ENCODE peak calls at places on chromosome 3, in eight cellular contexts. One of them, this sample, is unnamed.

GRCh38 chr3:9194509-9195184 is 54.8 kb downstream of the SRGAP3 start:
- DNase-seq in AG09319: no peak
- DNase-seq in NCI-H1417 treated with DMSO at 0.1 percent for 48 hours: no peak
- DNase-seq in fibroblast of the conjunctiva: no peak
- DNase-seq in stimulated activated CD8-positive, alpha-beta memory T cell treated with anti-CD3 and anti-CD28 coated beads, Interleukin-7, amount 100 ng/mL, for 1 hour: no peak
- DNase-seq in GM04503: no peak
- DNase-seq in neural crest cell: no peak
- DNase-seq in KBM-7: no peak
- DNase-seq in this sample: no peak

GRCh38 chr3:69925506-69925905 is 74.0 kb upstream of the SAMMSON start:
- DNase-seq in NCI-H1417 treated with DMSO at 0.1 percent for 48 hours: no peak
- DNase-seq in fibroblast of the conjunctiva: peak
- DNase-seq in AG09319: peak
- DNase-seq in stimulated activated CD8-positive, alpha-beta memory T cell treated with anti-CD3 and anti-CD28 coated beads, Interleukin-7, amount 100 ng/mL, for 1 hour: no peak
- DNase-seq in GM04503: no peak
- DNase-seq in neural crest cell: no peak
- DNase-seq in KBM-7: no peak
- DNase-seq in this sample: no peak

GRCh38 chr3:174442317-174442682 is 416.8 kb upstream of the NAALADL2 start:
- DNase-seq in AG09319: no peak
- DNase-seq in neural crest cell: no peak
- DNase-seq in KBM-7: no peak
- DNase-seq in fibroblast of the conjunctiva: no peak
- DNase-seq in stimulated activated CD8-positive, alpha-beta memory T cell treated with anti-CD3 and anti-CD28 coated beads, Interleukin-7, amount 100 ng/mL, for 1 hour: no peak
- DNase-seq in GM04503: no peak
- DNase-seq in NCI-H1417 treated with DMSO at 0.1 percent for 48 hours: no peak
- DNase-seq in this sample: no peak

GRCh38 chr3:170321326-170322034 is 36.0 kb upstream of the SKIL start:
- DNase-seq in GM04503: no peak
- DNase-seq in neural crest cell: no peak
- DNase-seq in fibroblast of the conjunctiva: no peak
- DNase-seq in stimulated activated CD8-positive, alpha-beta memory T cell treated with anti-CD3 and anti-CD28 coated beads, Interleukin-7, amount 100 ng/mL, for 1 hour: no peak
- DNase-seq in KBM-7: no peak
- DNase-seq in AG09319: no peak
- DNase-seq in NCI-H1417 treated with DMSO at 0.1 percent for 48 hours: no peak
- DNase-seq in this sample: no peak

GRCh38 chr3:54691230-54691900 is 236.5 kb downstream of the LRTM1 start:
- DNase-seq in AG09319: no peak
- DNase-seq in KBM-7: no peak
- DNase-seq in fibroblast of the conjunctiva: no peak
- DNase-seq in stimulated activated CD8-positive, alpha-beta memory T cell treated with anti-CD3 and anti-CD28 coated beads, Interleukin-7, amount 100 ng/mL, for 1 hour: no peak
- DNase-seq in neural crest cell: no peak
- DNase-seq in NCI-H1417 treated with DMSO at 0.1 percent for 48 hours: no peak
- DNase-seq in GM04503: no peak
- DNase-seq in this sample: no peak

GRCh38 chr3:113628788-113629187 is 67.7 kb downstream of the USF3 start:
- DNase-seq in stimulated activated CD8-positive, alpha-beta memory T cell treated with anti-CD3 and anti-CD28 coated beads, Interleukin-7, amount 100 ng/mL, for 1 hour: no peak
- DNase-seq in AG09319: no peak
- DNase-seq in GM04503: no peak
- DNase-seq in fibroblast of the conjunctiva: no peak
- DNase-seq in neural crest cell: no peak
- DNase-seq in NCI-H1417 treated with DMSO at 0.1 percent for 48 hours: no peak
- DNase-seq in KBM-7: no peak
- DNase-seq in this sample: no peak

GRCh38 chr3:138569090-138569489 is 25.0 kb downstream of the CEP70 start:
- DNase-seq in neural crest cell: no peak
- DNase-seq in stimulated activated CD8-positive, alpha-beta memory T cell treated with anti-CD3 and anti-CD28 coated beads, Interleukin-7, amount 100 ng/mL, for 1 hour: no peak
- DNase-seq in fibroblast of the conjunctiva: no peak
- DNase-seq in AG09319: no peak
- DNase-seq in GM04503: no peak
- DNase-seq in NCI-H1417 treated with DMSO at 0.1 percent for 48 hours: no peak
- DNase-seq in KBM-7: no peak
- DNase-seq in this sample: no peak

GRCh38 chr3:16114381-16114916 is 60.0 kb upstream of the GALNT15 start:
- DNase-seq in fibroblast of the conjunctiva: no peak
- DNase-seq in neural crest cell: no peak
- DNase-seq in KBM-7: no peak
- DNase-seq in stimulated activated CD8-positive, alpha-beta memory T cell treated with anti-CD3 and anti-CD28 coated beads, Interleukin-7, amount 100 ng/mL, for 1 hour: no peak
- DNase-seq in AG09319: no peak
- DNase-seq in NCI-H1417 treated with DMSO at 0.1 percent for 48 hours: no peak
- DNase-seq in GM04503: no peak
- DNase-seq in this sample: no peak

GRCh38 chr3:8327739-8328138 is 173.9 kb upstream of the LMCD1 start:
- DNase-seq in AG09319: no peak
- DNase-seq in stimulated activated CD8-positive, alpha-beta memory T cell treated with anti-CD3 and anti-CD28 coated beads, Interleukin-7, amount 100 ng/mL, for 1 hour: no peak
- DNase-seq in fibroblast of the conjunctiva: no peak
- DNase-seq in NCI-H1417 treated with DMSO at 0.1 percent for 48 hours: peak
- DNase-seq in GM04503: no peak
- DNase-seq in neural crest cell: no peak
- DNase-seq in KBM-7: no peak
- DNase-seq in this sample: no peak

GRCh38 chr3:24318668-24319287 is 175.9 kb downstream of the THRB start:
- DNase-seq in KBM-7: no peak
- DNase-seq in fibroblast of the conjunctiva: no peak
- DNase-seq in NCI-H1417 treated with DMSO at 0.1 percent for 48 hours: no peak
- DNase-seq in AG09319: no peak
- DNase-seq in GM04503: peak
- DNase-seq in neural crest cell: no peak
- DNase-seq in stimulated activated CD8-positive, alpha-beta memory T cell treated with anti-CD3 and anti-CD28 coated beads, Interleukin-7, amount 100 ng/mL, for 1 hour: no peak
- DNase-seq in this sample: no peak

GRCh38 chr3:57151021-57151449 is 14.1 kb downstream of the IL17RD start:
- DNase-seq in KBM-7: no peak
- DNase-seq in stimulated activated CD8-positive, alpha-beta memory T cell treated with anti-CD3 and anti-CD28 coated beads, Interleukin-7, amount 100 ng/mL, for 1 hour: no peak
- DNase-seq in neural crest cell: no peak
- DNase-seq in fibroblast of the conjunctiva: no peak
- DNase-seq in NCI-H1417 treated with DMSO at 0.1 percent for 48 hours: no peak
- DNase-seq in AG09319: peak
- DNase-seq in GM04503: no peak
- DNase-seq in this sample: no peak

GRCh38 chr3:13308406-13308805 is 111.7 kb downstream of the NUP210 start:
- DNase-seq in neural crest cell: peak
- DNase-seq in KBM-7: peak
- DNase-seq in NCI-H1417 treated with DMSO at 0.1 percent for 48 hours: no peak
- DNase-seq in stimulated activated CD8-positive, alpha-beta memory T cell treated with anti-CD3 and anti-CD28 coated beads, Interleukin-7, amount 100 ng/mL, for 1 hour: no peak
- DNase-seq in AG09319: no peak
- DNase-seq in fibroblast of the conjunctiva: peak
- DNase-seq in GM04503: peak
- DNase-seq in this sample: peak

GRCh38 chr3:11603628-11604027 is 40.1 kb downstream of the VGLL4 start:
- DNase-seq in GM04503: peak
- DNase-seq in AG09319: peak
- DNase-seq in KBM-7: no peak
- DNase-seq in stimulated activated CD8-positive, alpha-beta memory T cell treated with anti-CD3 and anti-CD28 coated beads, Interleukin-7, amount 100 ng/mL, for 1 hour: no peak
- DNase-seq in fibroblast of the conjunctiva: peak
- DNase-seq in neural crest cell: no peak
- DNase-seq in NCI-H1417 treated with DMSO at 0.1 percent for 48 hours: no peak
- DNase-seq in this sample: no peak

GRCh38 chr3:15099364-15100098 is 583 bp upstream of the RBSN start:
- DNase-seq in KBM-7: no peak
- DNase-seq in neural crest cell: no peak
- DNase-seq in GM04503: no peak
- DNase-seq in stimulated activated CD8-positive, alpha-beta memory T cell treated with anti-CD3 and anti-CD28 coated beads, Interleukin-7, amount 100 ng/mL, for 1 hour: no peak
- DNase-seq in AG09319: no peak
- DNase-seq in fibroblast of the conjunctiva: no peak
- DNase-seq in NCI-H1417 treated with DMSO at 0.1 percent for 48 hours: no peak
- DNase-seq in this sample: no peak

GRCh38 chr3:126961191-126961790 is 21.6 kb upstream of the PLXNA1 start:
- DNase-seq in NCI-H1417 treated with DMSO at 0.1 percent for 48 hours: no peak
- DNase-seq in GM04503: peak
- DNase-seq in stimulated activated CD8-positive, alpha-beta memory T cell treated with anti-CD3 and anti-CD28 coated beads, Interleukin-7, amount 100 ng/mL, for 1 hour: no peak
- DNase-seq in KBM-7: no peak
- DNase-seq in AG09319: peak
- DNase-seq in neural crest cell: no peak
- DNase-seq in fibroblast of the conjunctiva: peak
- DNase-seq in this sample: no peak

GRCh38 chr3:32733631-32734229 is 48.7 kb downstream of the CNOT10 start:
- DNase-seq in stimulated activated CD8-positive, alpha-beta memory T cell treated with anti-CD3 and anti-CD28 coated beads, Interleukin-7, amount 100 ng/mL, for 1 hour: no peak
- DNase-seq in NCI-H1417 treated with DMSO at 0.1 percent for 48 hours: no peak
- DNase-seq in KBM-7: peak
- DNase-seq in fibroblast of the conjunctiva: peak
- DNase-seq in AG09319: no peak
- DNase-seq in GM04503: no peak
- DNase-seq in neural crest cell: no peak
- DNase-seq in this sample: no peak

GRCh38 chr3:13025090-13025489 is 48.1 kb downstream of the IQSEC1 start:
- DNase-seq in neural crest cell: no peak
- DNase-seq in NCI-H1417 treated with DMSO at 0.1 percent for 48 hours: no peak
- DNase-seq in fibroblast of the conjunctiva: no peak
- DNase-seq in KBM-7: no peak
- DNase-seq in stimulated activated CD8-positive, alpha-beta memory T cell treated with anti-CD3 and anti-CD28 coated beads, Interleukin-7, amount 100 ng/mL, for 1 hour: no peak
- DNase-seq in AG09319: peak
- DNase-seq in GM04503: peak
- DNase-seq in this sample: no peak

GRCh38 chr3:170205302-170205701 is 16.9 kb upstream of the PRKCI start:
- DNase-seq in fibroblast of the conjunctiva: peak
- DNase-seq in neural crest cell: no peak
- DNase-seq in AG09319: peak
- DNase-seq in NCI-H1417 treated with DMSO at 0.1 percent for 48 hours: no peak
- DNase-seq in KBM-7: no peak
- DNase-seq in stimulated activated CD8-positive, alpha-beta memory T cell treated with anti-CD3 and anti-CD28 coated beads, Interleukin-7, amount 100 ng/mL, for 1 hour: no peak
- DNase-seq in GM04503: peak
- DNase-seq in this sample: no peak

GRCh38 chr3:99250821-99251355 is 349.4 kb upstream of the DCBLD2 start:
- DNase-seq in fibroblast of the conjunctiva: no peak
- DNase-seq in KBM-7: no peak
- DNase-seq in stimulated activated CD8-positive, alpha-beta memory T cell treated with anti-CD3 and anti-CD28 coated beads, Interleukin-7, amount 100 ng/mL, for 1 hour: no peak
- DNase-seq in GM04503: no peak
- DNase-seq in neural crest cell: no peak
- DNase-seq in NCI-H1417 treated with DMSO at 0.1 percent for 48 hours: no peak
- DNase-seq in AG09319: peak
- DNase-seq in this sample: no peak

GRCh38 chr3:117165611-117166051 is 456.1 kb downstream of the TUSC7 start:
- DNase-seq in neural crest cell: peak
- DNase-seq in GM04503: peak
- DNase-seq in stimulated activated CD8-positive, alpha-beta memory T cell treated with anti-CD3 and anti-CD28 coated beads, Interleukin-7, amount 100 ng/mL, for 1 hour: no peak
- DNase-seq in AG09319: no peak
- DNase-seq in KBM-7: no peak
- DNase-seq in NCI-H1417 treated with DMSO at 0.1 percent for 48 hours: no peak
- DNase-seq in fibroblast of the conjunctiva: no peak
- DNase-seq in this sample: no peak

GRCh38 chr3:95926904-95927501 is 887.4 kb upstream of the EPHA6 start:
- DNase-seq in NCI-H1417 treated with DMSO at 0.1 percent for 48 hours: no peak
- DNase-seq in neural crest cell: no peak
- DNase-seq in GM04503: no peak
- DNase-seq in AG09319: no peak
- DNase-seq in KBM-7: no peak
- DNase-seq in stimulated activated CD8-positive, alpha-beta memory T cell treated with anti-CD3 and anti-CD28 coated beads, Interleukin-7, amount 100 ng/mL, for 1 hour: no peak
- DNase-seq in fibroblast of the conjunctiva: no peak
- DNase-seq in this sample: no peak

GRCh38 chr3:162719684-162720341 is 1223.2 kb downstream of the OTOL1 start:
- DNase-seq in NCI-H1417 treated with DMSO at 0.1 percent for 48 hours: no peak
- DNase-seq in neural crest cell: no peak
- DNase-seq in stimulated activated CD8-positive, alpha-beta memory T cell treated with anti-CD3 and anti-CD28 coated beads, Interleukin-7, amount 100 ng/mL, for 1 hour: no peak
- DNase-seq in fibroblast of the conjunctiva: peak
- DNase-seq in AG09319: peak
- DNase-seq in GM04503: peak
- DNase-seq in KBM-7: no peak
- DNase-seq in this sample: no peak

GRCh38 chr3:151468284-151468917 is 7.5 kb upstream of the IGSF10 start:
- DNase-seq in stimulated activated CD8-positive, alpha-beta memory T cell treated with anti-CD3 and anti-CD28 coated beads, Interleukin-7, amount 100 ng/mL, for 1 hour: no peak
- DNase-seq in AG09319: no peak
- DNase-seq in KBM-7: peak
- DNase-seq in GM04503: no peak
- DNase-seq in fibroblast of the conjunctiva: peak
- DNase-seq in NCI-H1417 treated with DMSO at 0.1 percent for 48 hours: no peak
- DNase-seq in neural crest cell: peak
- DNase-seq in this sample: peak

GRCh38 chr3:53530205-53530604 is 35.8 kb downstream of the CACNA1D start:
- DNase-seq in neural crest cell: no peak
- DNase-seq in fibroblast of the conjunctiva: no peak
- DNase-seq in AG09319: no peak
- DNase-seq in stimulated activated CD8-positive, alpha-beta memory T cell treated with anti-CD3 and anti-CD28 coated beads, Interleukin-7, amount 100 ng/mL, for 1 hour: no peak
- DNase-seq in NCI-H1417 treated with DMSO at 0.1 percent for 48 hours: no peak
- DNase-seq in KBM-7: no peak
- DNase-seq in GM04503: no peak
- DNase-seq in this sample: no peak

GRCh38 chr3:112948346-112948838 is 26.5 kb downstream of the CD200R1 start:
- DNase-seq in KBM-7: no peak
- DNase-seq in GM04503: no peak
- DNase-seq in stimulated activated CD8-positive, alpha-beta memory T cell treated with anti-CD3 and anti-CD28 coated beads, Interleukin-7, amount 100 ng/mL, for 1 hour: no peak
- DNase-seq in NCI-H1417 treated with DMSO at 0.1 percent for 48 hours: no peak
- DNase-seq in neural crest cell: no peak
- DNase-seq in AG09319: no peak
- DNase-seq in fibroblast of the conjunctiva: no peak
- DNase-seq in this sample: no peak